ENCODE peak calls at places on chromosomes 12 and 14, in eight cellular contexts. I is breast epithelium, T is uterus, M is transverse colon, S is H1, U is IMR-90, Z is stomach, F is adrenal gland. J is an unnamed sample. For H3K4me1, the result is how much of the 10 kb centered on the place peaks cover.

GRCh38 chr12:126772171-126772864 is 1494.7 kb upstream of the TMEM132C start:
- DNase-seq in I (no peak), T (no peak), M (peak), S (no peak), U (peak), Z (no peak), F (no peak), J (peak)

GRCh38 chr12:127355061-127355820 is 911.7 kb upstream of the TMEM132C start:
- DNase-seq in I (no peak), T (no peak), M (no peak), S (peak), U (no peak), Z (no peak), F (no peak), J (no peak)

GRCh38 chr12:24293549-24293948 is 344.1 kb upstream of the SOX5 start:
- DNase-seq in I (no peak), T (no peak), M (no peak), S (no peak), U (no peak), Z (no peak), F (no peak), J (no peak)

GRCh38 chr12:1277905-1278304 is 286.9 kb downstream of the ERC1 start:
- DNase-seq in I (no peak), T (no peak), M (no peak), S (no peak), U (no peak), Z (no peak), F (no peak), J (no peak)

GRCh38 chr14:102500724-102501123 is 8.9 kb downstream of the ANKRD9 start:
- DNase-seq in I (no peak), T (no peak), M (no peak), S (no peak), U (no peak), Z (no peak), F (no peak), J (no peak)

GRCh38 chr12:51891843-51892242 is 3.9 kb downstream of the ANKRD33 start:
- DNase-seq in I (no peak), T (no peak), M (no peak), S (no peak), U (peak), Z (no peak), F (no peak), J (no peak)

GRCh38 chr12:31974673-31975072 is 15.5 kb downstream of the RESF1 start:
- DNase-seq in I (no peak), T (no peak), M (no peak), S (no peak), U (no peak), Z (no peak), F (no peak), J (no peak)

GRCh38 chr12:29157486-29157946 is 8.4 kb downstream of the FAR2 start:
- DNase-seq in I (no peak), T (no peak), M (no peak), S (no peak), U (peak), Z (no peak), F (no peak), J (no peak)

GRCh38 chr12:52916225-52916624 is 11.3 kb upstream of the KRT8 start:
- DNase-seq in I (no peak), T (no peak), M (no peak), S (no peak), U (no peak), Z (no peak), F (no peak), J (peak)

GRCh38 chr12:3761116-3761770 is 8.3 kb upstream of the CRACR2A start:
- DNase-seq in I (no peak), T (no peak), M (no peak), S (no peak), U (no peak), Z (no peak), F (no peak), J (no peak)

GRCh38 chr12:123139926-123140674 is 10.8 kb downstream of the PITPNM2 start:
- DNase-seq in I (no peak), T (no peak), M (peak), S (no peak), U (peak), Z (no peak), F (peak), J (no peak)

GRCh38 chr14:94030571-94030970 is 4.4 kb downstream of the OTUB2 start:
- DNase-seq in I (no peak), T (no peak), M (no peak), S (no peak), U (no peak), Z (no peak), F (no peak), J (no peak)

GRCh38 chr12:127810026-127810425 is 456.9 kb upstream of the TMEM132C start:
- DNase-seq in I (no peak), T (no peak), M (no peak), S (no peak), U (no peak), Z (no peak), F (no peak), J (no peak)

GRCh38 chr12:79897617-79898016 is 37.3 kb downstream of the PPP1R12A start:
- DNase-seq in I (no peak), T (no peak), M (no peak), S (no peak), U (peak), Z (no peak), F (no peak), J (no peak)

GRCh38 chr12:132205271-132206092 is 61.2 kb downstream of the NOC4L start:
- DNase-seq in I (no peak), T (no peak), M (no peak), S (no peak), U (no peak), Z (no peak), F (no peak), J (no peak)

GRCh38 chr12:111785651-111786050 is 18.9 kb downstream of the ALDH2 start:
- DNase-seq in I (no peak), T (no peak), M (no peak), S (no peak), U (peak), Z (no peak), F (no peak), J (no peak)

GRCh38 chr14:22668417-22668816 is 24.3 kb upstream of the OR6J1 start:
- DNase-seq in I (no peak), T (no peak), M (no peak), S (no peak), U (peak), Z (no peak), F (no peak), J (no peak)

GRCh38 chr14:80475074-80475473 is 263.8 kb upstream of the DIO2 start:
- DNase-seq in I (no peak), T (no peak), M (no peak), S (no peak), U (peak), Z (no peak), F (no peak), J (no peak)

GRCh38 chr12:24933694-24934407 is 15.1 kb downstream of the BCAT1 start:
- DNase-seq in I (no peak), T (no peak), M (no peak), S (no peak), U (no peak), Z (no peak), F (no peak), J (no peak)

GRCh38 chr12:56190695-56191155 is 1.4 kb upstream of the SMARCC2 start:
- DNase-seq in I (no peak), T (no peak), M (no peak), S (no peak), U (no peak), Z (no peak), F (no peak), J (no peak)

GRCh38 chr12:57452937-57453509 is 2.1 kb upstream of the INHBE start:
- DNase-seq in I (peak), T (peak), M (peak), S (peak), U (peak), Z (peak), F (peak), J (peak)

GRCh38 chr14:79698218-79698617 is 513.1 kb downstream of the DIO2 start:
- DNase-seq in I (no peak), T (no peak), M (no peak), S (no peak), U (no peak), Z (no peak), F (no peak), J (no peak)

DNA sequence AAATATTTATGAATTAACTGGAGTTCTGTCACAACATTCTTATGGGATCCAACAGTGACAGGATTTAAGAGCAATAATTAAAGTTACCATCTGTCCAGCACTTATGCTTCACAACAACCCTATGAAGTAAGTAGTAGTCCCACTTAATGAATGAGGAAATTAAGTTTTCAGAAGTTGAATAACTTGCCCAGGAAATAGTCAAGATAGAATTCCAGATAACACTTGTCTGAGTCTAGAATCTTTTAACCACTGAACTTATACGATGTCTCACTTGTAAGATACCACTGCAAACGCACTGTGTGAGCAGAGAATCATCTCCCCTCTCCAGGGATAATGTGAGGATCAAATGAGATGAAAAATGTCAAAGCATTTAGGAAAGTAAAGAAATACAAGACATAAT is 3.3 kb upstream of the TTC9 start:
- DNase-seq in I (no peak), T (no peak), M (no peak), S (no peak), U (no peak), Z (no peak), F (no peak), J (no peak)
- TF ChIP-seq POLR2A in I (no peak), T (no peak), M (no peak), S (no peak), U (no peak), Z (no peak), F (no peak), J (no peak)

GRCh38 chr12:27388650-27389049 is 56.0 kb downstream of the BMAL2 start:
- DNase-seq in I (no peak), T (no peak), M (no peak), S (no peak), U (no peak), Z (no peak), F (no peak), J (no peak)
- H3K4me1 ChIP-seq in I (under half), T (under half), M (under half), S (under half), U (under half), Z (under half), F (under half), J (under half)

GRCh38 chr12:5073054-5073453 is 29.4 kb downstream of the KCNA5 start:
- DNase-seq in I (no peak), T (no peak), M (no peak), S (no peak), U (no peak), Z (no peak), F (no peak), J (no peak)

GRCh38 chr12:5070090-5070489 is 26.4 kb downstream of the KCNA5 start:
- DNase-seq in I (no peak), T (no peak), M (no peak), S (no peak), U (no peak), Z (no peak), F (no peak), J (no peak)

GRCh38 chr12:5073838-5074237 is 30.2 kb downstream of the KCNA5 start:
- DNase-seq in I (no peak), T (no peak), M (no peak), S (peak), U (peak), Z (no peak), F (no peak), J (no peak)

GRCh38 chr12:5072326-5072725 is 28.6 kb downstream of the KCNA5 start:
- DNase-seq in I (no peak), T (no peak), M (no peak), S (no peak), U (no peak), Z (no peak), F (no peak), J (no peak)

GRCh38 chr12:5071496-5071895 is 27.8 kb downstream of the KCNA5 start:
- DNase-seq in I (no peak), T (no peak), M (no peak), S (no peak), U (no peak), Z (no peak), F (no peak), J (no peak)
- TF ChIP-seq POLR2A in I (no peak), T (no peak), M (no peak), S (no peak), U (no peak), Z (no peak), F (no peak), J (no peak)

GRCh38 chr14:54685286-54685845 is 118.4 kb downstream of the SAMD4A start:
- DNase-seq in I (no peak), T (no peak), M (no peak), S (no peak), U (no peak), Z (no peak), F (no peak), J (no peak)
- H3K4me1 ChIP-seq in I (under half), T (under half), M (under half), S (under half), U (under half), Z (under half), F (under half), J (under half)

GRCh38 chr12:108641446-108642268 is 8.0 kb upstream of the SELPLG start:
- DNase-seq in I (no peak), T (no peak), M (no peak), S (no peak), U (no peak), Z (no peak), F (no peak), J (no peak)
- TF ChIP-seq POLR2A in I (no peak), T (no peak), M (no peak), S (no peak), U (no peak), Z (no peak), F (no peak), J (no peak)

GRCh38 chr12:27534765-27535161 is 10.8 kb downstream of the PPFIBP1 start:
- DNase-seq in I (no peak), T (no peak), M (no peak), S (no peak), U (no peak), Z (no peak), F (no peak), J (no peak)
- H3K4me1 ChIP-seq in I (under half), T (under half), M (under half), S (under half), U (under half), Z (under half), F (under half), J (under half)

DNA sequence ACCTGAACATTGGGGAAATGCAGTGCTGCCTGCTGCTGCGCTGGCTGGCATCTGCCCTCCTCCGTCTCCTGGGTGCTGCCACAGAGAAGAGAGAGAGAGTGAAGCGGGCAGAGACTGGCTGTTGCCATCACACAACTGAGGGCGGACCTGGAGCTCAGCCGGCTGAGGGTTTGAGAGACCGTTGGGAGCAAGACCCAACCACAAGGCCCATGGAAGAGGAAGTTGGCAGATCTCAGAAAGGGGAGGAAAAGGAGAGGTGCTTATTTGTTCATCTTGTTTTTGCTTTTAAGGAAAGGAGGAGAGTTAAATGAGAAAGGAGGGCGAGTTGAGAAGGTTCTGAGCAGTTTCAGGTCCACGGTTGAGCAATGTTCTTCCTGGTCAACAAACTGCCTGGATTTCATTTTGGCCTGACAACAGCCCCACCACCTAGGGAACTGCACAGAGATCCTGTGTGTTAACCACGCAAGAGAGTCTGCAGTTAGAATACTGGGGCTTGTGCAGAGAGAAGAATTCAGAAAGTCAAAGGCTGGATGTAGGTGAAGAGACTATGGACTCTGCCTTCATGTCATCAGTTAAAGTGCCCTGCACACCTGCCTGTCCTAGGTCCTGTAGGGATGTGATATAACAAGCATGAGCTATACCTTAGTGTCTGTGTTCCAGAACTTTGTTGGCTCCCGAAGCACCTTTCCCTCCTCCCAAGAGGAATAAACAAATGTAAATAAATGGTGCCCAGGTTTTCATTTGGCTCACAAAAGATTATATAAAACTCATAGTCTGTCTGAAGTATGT is 124.6 kb downstream of the ETV6 start:
- DNase-seq in I (no peak), T (no peak), M (no peak), S (no peak), U (no peak), Z (no peak), F (no peak), J (no peak)
- TF ChIP-seq POLR2A in I (no peak), T (no peak), M (no peak), S (no peak), U (no peak), Z (no peak), F (no peak), J (no peak)

GRCh38 chr14:54671537-54671936 is 104.6 kb downstream of the SAMD4A start:
- DNase-seq in I (no peak), T (no peak), M (no peak), S (no peak), U (no peak), Z (no peak), F (no peak), J (no peak)
- H3K4me1 ChIP-seq in I (under half), T (under half), M (under half), S (under half), U (under half), Z (under half), F (under half), J (under half)

GRCh38 chr12:121015825-121016766 is at the start of gene C12orf43:
- DNase-seq in I (peak), T (peak), M (peak), S (peak), U (peak), Z (peak), F (peak), J (peak)
- TF ChIP-seq POLR2A in I (peak), T (no peak), M (no peak), S (peak), U (peak), Z (no peak), F (no peak), J (peak)